ENCODE peak calls at places on chromosomes 13 and 19, in nine cellular contexts. J, G, T, I, H, Q, L, D and U are unnamed samples.

GRCh38 chr19:19064098-19064722 is 416 bp downstream of the SLC25A42 start:
- DNase-seq in J (no peak), G (no peak), T (peak), I (no peak), H (no peak), Q (peak), L (peak), D (no peak), U (no peak)

GRCh38 chr13:113853518-113854237 is 10.2 kb downstream of the GAS6 start:
- DNase-seq in J (no peak), G (peak), T (no peak), I (no peak), H (no peak), Q (no peak), L (no peak), D (no peak), U (no peak)

GRCh38 chr19:12946092-12946845 is 607 bp downstream of the RAD23A start:
- DNase-seq in J (no peak), G (peak), T (peak), I (peak), H (peak), Q (peak), L (peak), D (peak), U (peak)

GRCh38 chr13:111952814-111953213 is 114.1 kb upstream of the SOX1 start:
- DNase-seq in J (no peak), G (no peak), T (no peak), I (no peak), H (no peak), Q (no peak), L (no peak), D (no peak), U (no peak)

GRCh38 chr19:21835429-21835809 is 563 bp downstream of the ZNF43 start:
- DNase-seq in J (no peak), G (peak), T (no peak), I (no peak), H (no peak), Q (no peak), L (no peak), D (no peak), U (no peak)

GRCh38 chr13:79782541-79783216 is 301.7 kb downstream of the NDFIP2 start:
- DNase-seq in J (no peak), G (peak), T (peak), I (no peak), H (peak), Q (peak), L (peak), D (no peak), U (peak)

GRCh38 chr19:39908803-39909202 is 25.6 kb downstream of the FCGBP start:
- DNase-seq in J (no peak), G (no peak), T (no peak), I (no peak), H (no peak), Q (no peak), L (no peak), D (no peak), U (no peak)

GRCh38 chr19:42529248-42529764 is 1.0 kb upstream of the CEACAM1 start:
- DNase-seq in J (no peak), G (peak), T (peak), I (peak), H (peak), Q (peak), L (peak), D (peak), U (no peak)

GRCh38 chr19:6423499-6424189 is 967 bp downstream of the KHSRP start:
- DNase-seq in J (no peak), G (no peak), T (no peak), I (no peak), H (no peak), Q (peak), L (peak), D (no peak), U (no peak)

GRCh38 chr13:28659611-28659970 is 661 bp downstream of the POMP start:
- DNase-seq in J (no peak), G (no peak), T (no peak), I (no peak), H (no peak), Q (peak), L (peak), D (no peak), U (no peak)

GRCh38 chr19:55111238-55111831 is 6.1 kb downstream of the PPP1R12C start:
- DNase-seq in J (no peak), G (no peak), T (no peak), I (no peak), H (no peak), Q (no peak), L (no peak), D (no peak), U (no peak)

GRCh38 chr19:58091251-58091995 is 6.6 kb downstream of the ZSCAN18 start:
- DNase-seq in J (no peak), G (no peak), T (no peak), I (no peak), H (no peak), Q (no peak), L (no peak), D (no peak), U (no peak)